ENCODE peak calls at places on chromosomes 4 and X, in four cellular contexts. S is IMR-90, R is HepG2, L is K562. G is an unnamed sample. For H3K4me1, the result is how much of the 10 kb centered on the place peaks cover.

GRCh38 chrX:65690057-65690855 is 22.8 kb downstream of the MSN start:
- DNase-seq in S (peak), R (no peak), L (no peak), G (no peak)

GRCh38 chr4:109303141-109303499 is 662 bp upstream of the COL25A1 start:
- DNase-seq in S (no peak), R (no peak), L (no peak), G (no peak)

GRCh38 chr4:23033796-23034195 is 341.1 kb downstream of the GBA3 start:
- DNase-seq in S (no peak), R (no peak), L (no peak), G (no peak)

GRCh38 chr4:57080781-57081650 is 29.2 kb downstream of the IGFBP7 start:
- DNase-seq in S (peak), R (peak), L (no peak), G (peak)

GRCh38 chr4:23877758-23878229 is 12.1 kb downstream of the PPARGC1A start:
- DNase-seq in S (peak), R (peak), L (no peak), G (no peak)

GRCh38 chrX:54386314-54386713 is 28.5 kb upstream of the WNK3 start:
- DNase-seq in S (peak), R (no peak), L (no peak), G (no peak)

GRCh38 chrX:89021964-89022363 is 274.9 kb downstream of the CPXCR1 start:
- DNase-seq in S (no peak), R (no peak), L (no peak), G (no peak)

GRCh38 chrX:9635805-9636204 is 129.8 kb downstream of the GPR143 start:
- DNase-seq in S (peak), R (no peak), L (no peak), G (no peak)

GRCh38 chr4:188454573-188454972 is 315.3 kb downstream of the TRIML1 start:
- DNase-seq in S (no peak), R (no peak), L (no peak), G (no peak)

GRCh38 chr4:158193171-158193749 is 17.0 kb upstream of the TMEM144 start:
- DNase-seq in S (peak), R (peak), L (peak), G (peak)

GRCh38 chr4:5489260-5489659 is 219.1 kb downstream of the EVC2 start:
- DNase-seq in S (no peak), R (no peak), L (no peak), G (no peak)

GRCh38 chr4:106266201-106266600 is 49.8 kb downstream of the TBCK start:
- DNase-seq in S (peak), R (peak), L (peak), G (peak)

GRCh38 chr4:15482842-15483241 is 13.2 kb downstream of the CC2D2A start:
- DNase-seq in S (no peak), R (no peak), L (no peak), G (no peak)

GRCh38 chrX:37627602-37628001 is 56.1 kb downstream of the LANCL3 start:
- DNase-seq in S (no peak), R (no peak), L (no peak), G (no peak)

GRCh38 chrX:142036111-142036510 is 132.4 kb downstream of the MAGEC1 start:
- DNase-seq in S (peak), R (no peak), L (no peak), G (no peak)

GRCh38 chr4:15043226-15043625 is 40.9 kb downstream of the CPEB2 start:
- DNase-seq in S (no peak), R (peak), L (peak), G (no peak)

GRCh38 chr4:79584352-79584751 is 176.3 kb upstream of the GK2 start:
- DNase-seq in S (no peak), R (no peak), L (no peak), G (no peak)

GRCh38 chrX:139881130-139881529 is 51.7 kb downstream of the ATP11C start:
- DNase-seq in S (peak), R (no peak), L (no peak), G (no peak)

GRCh38 chr4:148998719-148999118 is 556.5 kb upstream of the NR3C2 start:
- DNase-seq in S (peak), R (peak), L (no peak), G (peak)

GRCh38 chr4:4386296-4386735 is 586 bp upstream of the NSG1 start:
- DNase-seq in S (no peak), R (no peak), L (peak), G (peak)

GRCh38 chr4:132770776-132771175 is 378.3 kb upstream of the PCDH10 start:
- DNase-seq in S (no peak), R (no peak), L (no peak), G (no peak)

GRCh38 chrX:663841-664240 is 33.2 kb downstream of the SHOX start:
- DNase-seq in S (no peak), R (no peak), L (no peak), G (no peak)

GRCh38 chr4:147407261-147408045 is 73.4 kb upstream of the EDNRA start:
- DNase-seq in S (no peak), R (no peak), L (peak), G (peak)

GRCh38 chrX:47633671-47634590 is 4.2 kb upstream of the CFP start:
- DNase-seq in S (peak), R (no peak), L (no peak), G (no peak)

GRCh38 chr4:154049457-154050181 is 260.7 kb upstream of the SFRP2 start:
- DNase-seq in S (no peak), R (peak), L (peak), G (no peak)

GRCh38 chrX:52598886-52599285 is 55.8 kb downstream of the SSX7 start:
- DNase-seq in S (no peak), R (no peak), L (no peak), G (no peak)

DNA sequence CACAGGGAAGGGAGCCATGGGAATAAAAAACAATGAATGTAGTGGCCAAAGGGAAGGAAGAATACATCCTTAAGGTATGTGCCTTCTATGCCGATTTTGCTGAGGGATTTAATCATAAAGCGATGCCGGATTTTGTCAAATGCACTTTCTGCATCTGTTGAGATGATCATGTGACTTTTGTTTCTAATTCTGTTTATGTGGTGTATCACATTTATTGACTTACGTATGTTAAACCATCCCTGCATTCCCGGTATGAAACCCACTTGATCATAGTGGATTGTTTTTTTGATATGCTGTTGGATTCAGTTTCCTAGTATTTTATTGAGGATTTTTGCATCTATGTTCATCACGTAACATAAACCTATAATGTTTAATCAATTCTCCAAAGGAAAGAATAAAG is 60.0 kb downstream of the SSX7 start:
- DNase-seq in S (no peak), R (no peak), L (no peak), G (no peak)
- TF ChIP-seq SMC3 in S (no peak), R (no peak), L (no peak), G (no peak)

GRCh38 chrX:154458954-154459829 is 1.1 kb downstream of the PLXNA3 start:
- DNase-seq in S (no peak), R (no peak), L (no peak), G (no peak)

GRCh38 chrX:154458116-154458953 is at the start of gene PLXNA3:
- DNase-seq in S (no peak), R (no peak), L (peak), G (no peak)

GRCh38 chrX:154460326-154460725 is 2.2 kb downstream of the PLXNA3 start:
- DNase-seq in S (no peak), R (no peak), L (no peak), G (no peak)

GRCh38 chrX:154459843-154460242 is 1.8 kb downstream of the PLXNA3 start:
- DNase-seq in S (no peak), R (no peak), L (peak), G (no peak)

GRCh38 chrX:154457491-154458115 is 478 bp upstream of the PLXNA3 start:
- DNase-seq in S (no peak), R (no peak), L (peak), G (no peak)
- TF ChIP-seq MAZ in S (no peak), R (no peak), L (no peak), G (no peak)

DNA sequence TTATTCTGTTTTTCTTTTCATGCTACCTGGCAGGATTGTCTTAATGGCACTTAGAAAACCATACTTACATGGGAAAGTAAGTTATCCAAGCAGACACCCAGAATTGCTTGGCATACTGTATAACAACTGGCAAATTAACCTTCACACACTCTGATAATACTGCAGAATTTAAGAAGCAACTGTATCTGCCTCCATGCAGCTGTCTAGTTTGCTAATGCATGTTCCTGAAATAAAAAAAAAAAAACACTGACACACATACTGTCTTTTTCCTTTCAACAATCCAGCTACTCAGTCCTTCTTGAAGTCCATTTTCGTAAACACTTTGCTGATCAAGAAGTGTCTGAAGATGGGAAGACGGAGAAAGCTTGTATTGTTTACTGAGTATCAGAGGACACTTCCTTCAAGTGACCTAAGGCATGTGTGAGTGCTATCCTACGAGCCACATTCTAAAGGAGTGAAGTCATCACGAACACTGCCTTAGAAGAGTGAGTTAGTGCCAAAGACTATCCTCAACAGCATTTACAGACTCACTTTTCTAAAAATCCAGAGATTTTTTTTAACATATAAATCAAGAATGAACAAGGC is 82.6 kb downstream of the LUZP4 start:
- DNase-seq in S (peak), R (no peak), L (no peak), G (peak)
- H3K4me1 ChIP-seq in S (under half), R (under half), L (under half), G (under half)

DNA sequence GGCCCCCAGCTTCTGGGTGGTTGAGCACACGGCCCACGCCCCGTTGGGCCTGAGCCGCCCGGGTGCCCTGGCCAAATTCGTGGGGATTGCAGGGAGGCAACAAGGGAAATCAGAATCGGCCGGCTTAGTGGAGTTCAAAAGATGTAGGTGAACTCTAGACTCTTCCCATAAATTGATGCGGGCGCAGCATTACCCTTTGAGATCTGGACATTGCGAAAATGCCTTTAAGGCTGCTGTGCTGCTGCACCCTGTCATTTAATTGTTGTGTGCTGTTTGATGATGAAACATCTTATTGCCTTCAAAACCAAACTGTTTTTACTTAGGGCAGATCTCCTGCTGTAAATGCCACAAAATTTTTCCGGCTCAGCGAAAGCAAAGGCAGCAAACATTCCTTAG is 409 bp upstream of the MPP1 start:
- DNase-seq in S (peak), R (no peak), L (no peak), G (no peak)
- TF ChIP-seq SMC3 in S (no peak), R (no peak), L (no peak), G (no peak)

GRCh38 chrX:76827672-76828071 is 400.2 kb downstream of the MAGEE1 start:
- DNase-seq in S (no peak), R (no peak), L (no peak), G (no peak)
- TF ChIP-seq MAZ in S (no peak), R (no peak), L (no peak), G (no peak)

DNA sequence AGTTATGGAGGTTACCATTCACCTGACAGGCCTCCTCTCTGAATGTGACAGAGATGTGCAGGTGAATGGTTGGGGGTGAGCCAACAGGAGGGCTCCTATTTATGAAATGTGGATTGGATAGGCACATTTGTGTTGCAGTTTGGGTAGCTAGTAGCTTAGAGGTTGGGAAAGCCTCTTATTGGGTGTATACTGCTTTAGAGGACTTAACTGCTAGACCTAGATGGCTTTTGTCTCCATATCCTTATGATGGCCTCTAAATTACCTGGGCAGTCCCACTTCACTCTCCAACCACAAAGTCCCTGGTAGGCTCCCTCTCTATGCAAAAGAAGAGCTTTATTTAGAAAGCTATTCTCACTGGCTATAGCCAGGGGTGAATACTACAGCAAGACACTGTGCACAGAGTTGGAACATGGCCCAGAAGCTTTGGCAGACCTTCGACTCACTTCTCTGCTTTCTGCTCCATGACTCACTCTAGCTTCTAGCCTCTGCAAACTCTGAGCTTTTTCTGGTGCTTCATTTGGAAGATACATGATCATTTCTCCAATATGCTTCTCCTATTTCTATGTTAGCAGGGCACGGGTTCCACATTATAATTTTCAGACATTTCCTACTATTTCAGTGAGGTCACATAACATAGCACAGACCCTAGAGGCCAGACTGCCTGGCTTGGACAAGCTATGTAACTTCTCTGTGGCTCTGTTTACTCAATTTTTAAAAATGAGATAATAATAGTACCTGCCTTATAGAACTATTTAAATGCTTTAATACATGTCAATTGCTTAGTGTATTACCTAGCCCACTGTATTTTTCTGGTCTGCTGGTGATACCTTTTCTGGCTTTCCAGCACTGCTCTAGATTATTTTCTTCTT is 6.0 kb upstream of the VGLL1 start:
- DNase-seq in S (peak), R (no peak), L (no peak), G (peak)
- H3K4me1 ChIP-seq in S (under half), R (under half), L (under half), G (under half)

DNA sequence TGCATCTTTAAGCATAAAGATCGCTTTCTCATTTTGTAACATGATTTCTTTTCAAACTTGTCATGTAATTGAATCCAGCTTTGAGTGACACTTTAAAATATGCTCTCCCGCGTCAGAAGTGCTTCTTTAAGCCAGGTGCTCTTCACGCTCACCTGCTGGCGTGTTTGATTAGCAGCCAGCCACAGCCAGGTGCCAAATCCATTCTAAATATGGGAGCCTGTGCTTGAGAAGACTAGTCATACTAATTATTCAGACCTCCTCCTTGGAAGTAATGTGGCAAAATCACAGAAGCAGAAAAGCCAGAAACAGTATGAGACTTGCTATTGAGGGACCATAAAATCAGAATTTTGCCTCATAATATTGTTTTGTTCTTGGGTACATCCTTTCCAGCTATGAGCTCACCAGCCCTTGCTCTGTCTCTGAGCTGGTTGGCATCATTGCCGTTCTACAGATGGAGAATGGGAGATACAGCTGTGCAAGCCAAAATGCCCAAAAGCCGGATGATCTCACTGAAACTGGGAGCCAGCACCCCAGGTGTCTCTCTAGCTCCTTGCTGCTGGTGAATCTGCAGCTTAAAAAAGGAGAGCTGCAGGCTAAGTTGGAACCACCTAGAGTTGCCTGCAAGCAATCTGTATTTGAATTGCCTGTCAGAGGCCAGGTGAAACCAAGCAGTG is 205.4 kb downstream of the SHROOM3 start:
- DNase-seq in S (no peak), R (no peak), L (no peak), G (no peak)
- TF ChIP-seq SMC3 in S (no peak), R (no peak), L (no peak), G (no peak)

GRCh38 chr4:25481648-25482047 is 104.6 kb downstream of the ANAPC4 start:
- DNase-seq in S (no peak), R (no peak), L (no peak), G (no peak)

GRCh38 chr4:25474690-25475089 is 97.6 kb downstream of the ANAPC4 start:
- DNase-seq in S (no peak), R (no peak), L (no peak), G (no peak)

DNA sequence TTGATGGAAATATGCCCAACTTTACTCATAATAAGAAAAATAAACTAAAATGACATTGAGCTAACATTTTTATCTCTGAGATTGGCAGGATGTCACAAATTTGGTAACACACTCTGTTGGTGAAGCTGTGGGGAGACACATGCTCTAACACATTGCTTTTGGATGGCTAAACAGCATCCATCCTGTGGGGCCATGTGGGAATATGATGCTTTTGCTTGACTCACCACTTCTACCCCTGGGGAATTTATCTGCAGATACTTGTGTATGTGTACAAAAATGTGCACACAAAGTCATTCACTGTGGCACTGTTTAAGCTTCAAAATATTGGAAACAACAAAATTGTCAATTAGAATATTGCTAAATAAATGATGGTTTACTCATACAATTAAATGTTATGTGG is 100.2 kb downstream of the ANAPC4 start:
- DNase-seq in S (no peak), R (no peak), L (no peak), G (no peak)
- TF ChIP-seq MAZ in S (no peak), R (no peak), L (no peak), G (no peak)